ENCODE peak calls at places on chromosomes 5 and 9, in ten cellular contexts. One of them, this sample, is unnamed.
A peak's percentile ranks its signal among the peaks of the same experiment; 100 is the strongest.

GRCh38 chr9:90442738-90443137 is 199.9 kb downstream of the DIRAS2 start:
- DNase-seq in Panc1: no peak
- DNase-seq in colonic mucosa: no peak
- DNase-seq in heart left ventricle: no peak
- DNase-seq in CD8-positive, alpha-beta memory T cell: no peak
- DNase-seq in HCT116: no peak
- DNase-seq in stomach: no peak
- DNase-seq in testis: no peak
- DNase-seq in tibial nerve: no peak
- DNase-seq in IMR-90: no peak
- DNase-seq in this sample: no peak

GRCh38 chr5:132259061-132259851 is 1.8 kb downstream of the PDLIM4 start:
- DNase-seq in Panc1: no peak
- DNase-seq in colonic mucosa: peak; percentile 28
- DNase-seq in heart left ventricle: peak; percentile 62
- DNase-seq in CD8-positive, alpha-beta memory T cell: no peak
- DNase-seq in HCT116: no peak
- DNase-seq in stomach: peak; percentile 16
- DNase-seq in testis: peak; percentile 64
- DNase-seq in tibial nerve: peak; percentile 52
- DNase-seq in IMR-90: peak; percentile 95
- DNase-seq in this sample: peak; percentile 74

GRCh38 chr9:35679766-35680330 is 6.1 kb downstream of the CA9 start:
- DNase-seq in Panc1: no peak
- DNase-seq in colonic mucosa: no peak
- DNase-seq in heart left ventricle: no peak
- DNase-seq in CD8-positive, alpha-beta memory T cell: no peak
- DNase-seq in HCT116: no peak
- DNase-seq in stomach: no peak
- DNase-seq in testis: no peak
- DNase-seq in tibial nerve: no peak
- DNase-seq in IMR-90: no peak
- DNase-seq in this sample: no peak

GRCh38 chr9:137070906-137071275 is 534 bp upstream of the SAPCD2 start:
- DNase-seq in Panc1: no peak
- DNase-seq in colonic mucosa: no peak
- DNase-seq in heart left ventricle: peak; percentile 76
- DNase-seq in CD8-positive, alpha-beta memory T cell: no peak
- DNase-seq in HCT116: no peak
- DNase-seq in stomach: no peak
- DNase-seq in testis: peak; percentile 49
- DNase-seq in tibial nerve: no peak
- DNase-seq in IMR-90: no peak
- DNase-seq in this sample: no peak

GRCh38 chr5:34577267-34577666 is 78.9 kb upstream of the RAI14 start:
- DNase-seq in Panc1: no peak
- DNase-seq in colonic mucosa: no peak
- DNase-seq in heart left ventricle: no peak
- DNase-seq in CD8-positive, alpha-beta memory T cell: no peak
- DNase-seq in HCT116: no peak
- DNase-seq in stomach: no peak
- DNase-seq in testis: no peak
- DNase-seq in tibial nerve: no peak
- DNase-seq in IMR-90: no peak
- DNase-seq in this sample: no peak

GRCh38 chr9:3124006-3124405 is 280.1 kb upstream of the PUM3 start:
- DNase-seq in Panc1: no peak
- DNase-seq in colonic mucosa: no peak
- DNase-seq in heart left ventricle: no peak
- DNase-seq in CD8-positive, alpha-beta memory T cell: no peak
- DNase-seq in HCT116: no peak
- DNase-seq in stomach: no peak
- DNase-seq in testis: no peak
- DNase-seq in tibial nerve: no peak
- DNase-seq in IMR-90: no peak
- DNase-seq in this sample: no peak

GRCh38 chr9:98652741-98653140 is 56.0 kb downstream of the GABBR2 start:
- DNase-seq in Panc1: no peak
- DNase-seq in colonic mucosa: no peak
- DNase-seq in heart left ventricle: no peak
- DNase-seq in CD8-positive, alpha-beta memory T cell: no peak
- DNase-seq in HCT116: no peak
- DNase-seq in stomach: no peak
- DNase-seq in testis: no peak
- DNase-seq in tibial nerve: no peak
- DNase-seq in IMR-90: no peak
- DNase-seq in this sample: no peak

GRCh38 chr9:106954562-106954961 is 91.6 kb downstream of the ZNF462 start:
- DNase-seq in Panc1: no peak
- DNase-seq in colonic mucosa: no peak
- DNase-seq in heart left ventricle: no peak
- DNase-seq in CD8-positive, alpha-beta memory T cell: no peak
- DNase-seq in HCT116: no peak
- DNase-seq in stomach: no peak
- DNase-seq in testis: no peak
- DNase-seq in tibial nerve: no peak
- DNase-seq in IMR-90: no peak
- DNase-seq in this sample: no peak

GRCh38 chr9:105333076-105333475 is 88.6 kb downstream of the SLC44A1 start:
- DNase-seq in Panc1: no peak
- DNase-seq in colonic mucosa: no peak
- DNase-seq in heart left ventricle: no peak
- DNase-seq in CD8-positive, alpha-beta memory T cell: no peak
- DNase-seq in HCT116: no peak
- DNase-seq in stomach: no peak
- DNase-seq in testis: no peak
- DNase-seq in tibial nerve: no peak
- DNase-seq in IMR-90: peak; percentile 56
- DNase-seq in this sample: no peak

GRCh38 chr5:134018154-134018985 is 13.6 kb upstream of the VDAC1 start:
- DNase-seq in Panc1: no peak
- DNase-seq in colonic mucosa: peak; percentile 92
- DNase-seq in heart left ventricle: no peak
- DNase-seq in CD8-positive, alpha-beta memory T cell: no peak
- DNase-seq in HCT116: no peak
- DNase-seq in stomach: peak; percentile 85
- DNase-seq in testis: no peak
- DNase-seq in tibial nerve: no peak
- DNase-seq in IMR-90: peak; percentile 22
- DNase-seq in this sample: no peak

GRCh38 chr9:13975628-13976250 is 338.2 kb downstream of the NFIB start:
- DNase-seq in Panc1: no peak
- DNase-seq in colonic mucosa: no peak
- DNase-seq in heart left ventricle: no peak
- DNase-seq in CD8-positive, alpha-beta memory T cell: no peak
- DNase-seq in HCT116: no peak
- DNase-seq in stomach: no peak
- DNase-seq in testis: no peak
- DNase-seq in tibial nerve: no peak
- DNase-seq in IMR-90: no peak
- DNase-seq in this sample: no peak

GRCh38 chr5:145948921-145949320 is 12.5 kb downstream of the SH3RF2 start:
- DNase-seq in Panc1: no peak
- DNase-seq in colonic mucosa: no peak
- DNase-seq in heart left ventricle: no peak
- DNase-seq in CD8-positive, alpha-beta memory T cell: no peak
- DNase-seq in HCT116: no peak
- DNase-seq in stomach: no peak
- DNase-seq in testis: no peak
- DNase-seq in tibial nerve: no peak
- DNase-seq in IMR-90: no peak
- DNase-seq in this sample: no peak

GRCh38 chr5:51960617-51961115 is 577.4 kb downstream of the ISL1 start:
- DNase-seq in Panc1: peak; percentile 12
- DNase-seq in colonic mucosa: no peak
- DNase-seq in heart left ventricle: no peak
- DNase-seq in CD8-positive, alpha-beta memory T cell: no peak
- DNase-seq in HCT116: peak; percentile 7
- DNase-seq in stomach: no peak
- DNase-seq in testis: no peak
- DNase-seq in tibial nerve: no peak
- DNase-seq in IMR-90: no peak
- DNase-seq in this sample: no peak

GRCh38 chr9:19186240-19186639 is 44.3 kb upstream of the DENND4C start:
- DNase-seq in Panc1: no peak
- DNase-seq in colonic mucosa: no peak
- DNase-seq in heart left ventricle: no peak
- DNase-seq in CD8-positive, alpha-beta memory T cell: no peak
- DNase-seq in HCT116: no peak
- DNase-seq in stomach: no peak
- DNase-seq in testis: no peak
- DNase-seq in tibial nerve: no peak
- DNase-seq in IMR-90: no peak
- DNase-seq in this sample: no peak

GRCh38 chr5:95843733-95844223 is 21.3 kb upstream of the GLRX start:
- DNase-seq in Panc1: no peak
- DNase-seq in colonic mucosa: peak; percentile 25
- DNase-seq in heart left ventricle: no peak
- DNase-seq in CD8-positive, alpha-beta memory T cell: no peak
- DNase-seq in HCT116: no peak
- DNase-seq in stomach: peak; percentile 55
- DNase-seq in testis: no peak
- DNase-seq in tibial nerve: peak; percentile 59
- DNase-seq in IMR-90: no peak
- DNase-seq in this sample: no peak

GRCh38 chr9:135718616-135719015 is 16.6 kb downstream of the KCNT1 start:
- DNase-seq in Panc1: no peak
- DNase-seq in colonic mucosa: no peak
- DNase-seq in heart left ventricle: no peak
- DNase-seq in CD8-positive, alpha-beta memory T cell: no peak
- DNase-seq in HCT116: peak; percentile 12
- DNase-seq in stomach: no peak
- DNase-seq in testis: peak; percentile 62
- DNase-seq in tibial nerve: no peak
- DNase-seq in IMR-90: peak; percentile 7
- DNase-seq in this sample: no peak

GRCh38 chr9:134374301-134375010 is 48.2 kb downstream of the RXRA start:
- DNase-seq in Panc1: no peak
- DNase-seq in colonic mucosa: no peak
- DNase-seq in heart left ventricle: no peak
- DNase-seq in CD8-positive, alpha-beta memory T cell: no peak
- DNase-seq in HCT116: no peak
- DNase-seq in stomach: no peak
- DNase-seq in testis: peak; percentile 55
- DNase-seq in tibial nerve: no peak
- DNase-seq in IMR-90: no peak
- DNase-seq in this sample: no peak

GRCh38 chr9:82560457-82560904 is 502.5 kb downstream of the RASEF start:
- DNase-seq in Panc1: no peak
- DNase-seq in colonic mucosa: peak; percentile 32
- DNase-seq in heart left ventricle: no peak
- DNase-seq in CD8-positive, alpha-beta memory T cell: no peak
- DNase-seq in HCT116: no peak
- DNase-seq in stomach: peak; percentile 76
- DNase-seq in testis: no peak
- DNase-seq in tibial nerve: no peak
- DNase-seq in IMR-90: no peak
- DNase-seq in this sample: no peak

GRCh38 chr5:14501353-14502162 is 80.0 kb upstream of the OTULINL start:
- DNase-seq in Panc1: no peak
- DNase-seq in colonic mucosa: no peak
- DNase-seq in heart left ventricle: no peak
- DNase-seq in CD8-positive, alpha-beta memory T cell: no peak
- DNase-seq in HCT116: no peak
- DNase-seq in stomach: no peak
- DNase-seq in testis: no peak
- DNase-seq in tibial nerve: no peak
- DNase-seq in IMR-90: no peak
- DNase-seq in this sample: no peak

GRCh38 chr9:112378441-112379176 is 1.3 kb upstream of the HSDL2 start:
- DNase-seq in Panc1: no peak
- DNase-seq in colonic mucosa: peak; percentile 51
- DNase-seq in heart left ventricle: no peak
- DNase-seq in CD8-positive, alpha-beta memory T cell: no peak
- DNase-seq in HCT116: no peak
- DNase-seq in stomach: no peak
- DNase-seq in testis: peak; percentile 30
- DNase-seq in tibial nerve: no peak
- DNase-seq in IMR-90: no peak
- DNase-seq in this sample: no peak
- H3K27ac ChIP-seq in Panc1: peak overlapping the region; percentile 94
- H3K27ac ChIP-seq in colonic mucosa: peak overlapping the region; percentile 99
- H3K27ac ChIP-seq in heart left ventricle: peak overlapping the region; percentile 99
- H3K27ac ChIP-seq in CD8-positive, alpha-beta memory T cell: peak overlapping the region; percentile 87
- H3K27ac ChIP-seq in HCT116: peak overlapping the region; percentile 92
- H3K27ac ChIP-seq in stomach: peak overlapping the region; percentile 99
- H3K27ac ChIP-seq in testis: peak overlapping the region; percentile 99
- H3K27ac ChIP-seq in tibial nerve: peak overlapping the region; percentile 97
- H3K27ac ChIP-seq in IMR-90: peak overlapping the region; percentile 38
- H3K27ac ChIP-seq in this sample: peak overlapping the region; percentile 97

GRCh38 chr5:141516648-141517025 is 27.8 kb downstream of the PCDHGC5 start:
- DNase-seq in Panc1: no peak
- DNase-seq in colonic mucosa: no peak
- DNase-seq in heart left ventricle: no peak
- DNase-seq in CD8-positive, alpha-beta memory T cell: no peak
- DNase-seq in HCT116: no peak
- DNase-seq in stomach: no peak
- DNase-seq in testis: no peak
- DNase-seq in tibial nerve: no peak
- DNase-seq in IMR-90: no peak
- DNase-seq in this sample: no peak
- H3K4me3 ChIP-seq in Panc1: no peak overlapping the region
- H3K4me3 ChIP-seq in colonic mucosa: no peak overlapping the region
- H3K4me3 ChIP-seq in heart left ventricle: no peak overlapping the region
- H3K4me3 ChIP-seq in CD8-positive, alpha-beta memory T cell: no peak overlapping the region
- H3K4me3 ChIP-seq in HCT116: no peak overlapping the region
- H3K4me3 ChIP-seq in stomach: no peak overlapping the region
- H3K4me3 ChIP-seq in testis: no peak overlapping the region
- H3K4me3 ChIP-seq in tibial nerve: no peak overlapping the region
- H3K4me3 ChIP-seq in IMR-90: no peak overlapping the region
- H3K4me3 ChIP-seq in this sample: no peak overlapping the region

GRCh38 chr5:17405976-17406876 is 91.8 kb upstream of the TAF11L2 start:
- DNase-seq in Panc1: no peak
- DNase-seq in colonic mucosa: no peak
- DNase-seq in heart left ventricle: no peak
- DNase-seq in CD8-positive, alpha-beta memory T cell: no peak
- DNase-seq in HCT116: no peak
- DNase-seq in stomach: no peak
- DNase-seq in testis: no peak
- DNase-seq in tibial nerve: no peak
- DNase-seq in IMR-90: peak; percentile 25
- DNase-seq in this sample: no peak
- H3K27me3 ChIP-seq in Panc1: no peaks in the 10 kb centered on the region
- H3K27me3 ChIP-seq in colonic mucosa: no peaks in the 10 kb centered on the region
- H3K27me3 ChIP-seq in heart left ventricle: no peaks in the 10 kb centered on the region
- H3K27me3 ChIP-seq in CD8-positive, alpha-beta memory T cell: no peaks in the 10 kb centered on the region
- H3K27me3 ChIP-seq in HCT116: no peaks in the 10 kb centered on the region
- H3K27me3 ChIP-seq in stomach: no peaks in the 10 kb centered on the region
- H3K27me3 ChIP-seq in testis: no peaks in the 10 kb centered on the region
- H3K27me3 ChIP-seq in tibial nerve: no peaks in the 10 kb centered on the region
- H3K27me3 ChIP-seq in IMR-90: peaks cover 16% of the 10 kb centered on the region
- H3K27me3 ChIP-seq in this sample: no peaks in the 10 kb centered on the region

DNA sequence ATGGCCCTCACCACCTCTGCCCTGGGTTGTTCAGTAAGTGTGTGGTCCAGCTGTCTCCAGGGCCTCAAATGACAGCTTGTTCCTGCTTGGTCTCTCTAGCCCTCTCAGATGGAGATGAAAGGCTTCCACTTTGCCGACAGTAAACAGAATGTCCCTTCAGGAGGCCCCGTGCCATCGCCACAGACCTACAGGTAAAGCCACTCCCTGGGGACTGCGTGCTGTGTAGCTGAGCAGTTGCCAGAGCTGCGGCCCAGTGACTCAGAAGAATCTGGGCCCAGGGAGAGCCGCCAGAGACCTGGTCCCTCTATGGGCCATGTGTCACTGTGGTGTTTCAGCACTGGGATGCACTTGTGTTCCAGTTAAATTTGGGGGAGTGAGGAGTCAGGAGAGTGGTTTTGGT is 10.6 kb upstream of the POMT1 start:
- DNase-seq in Panc1: no peak
- DNase-seq in colonic mucosa: no peak
- DNase-seq in heart left ventricle: no peak
- DNase-seq in CD8-positive, alpha-beta memory T cell: no peak
- DNase-seq in HCT116: no peak
- DNase-seq in stomach: no peak
- DNase-seq in testis: no peak
- DNase-seq in tibial nerve: no peak
- DNase-seq in IMR-90: no peak
- DNase-seq in this sample: no peak
- H3K27ac ChIP-seq in Panc1: no peak overlapping the region
- H3K27ac ChIP-seq in colonic mucosa: no peak overlapping the region
- H3K27ac ChIP-seq in heart left ventricle: no peak overlapping the region
- H3K27ac ChIP-seq in CD8-positive, alpha-beta memory T cell: no peak overlapping the region
- H3K27ac ChIP-seq in HCT116: no peak overlapping the region
- H3K27ac ChIP-seq in stomach: no peak overlapping the region
- H3K27ac ChIP-seq in testis: no peak overlapping the region
- H3K27ac ChIP-seq in tibial nerve: no peak overlapping the region
- H3K27ac ChIP-seq in IMR-90: no peak overlapping the region
- H3K27ac ChIP-seq in this sample: no peak overlapping the region